ENCODE peak calls at places on chromosome 7, in six cellular contexts. I is D721Med, D is epithelial cell of esophagus, E is amygdala, M is glutamatergic neuron, Q is T-helper 9 cell. L is an unnamed sample.

GRCh38 chr7:130938661-130939060 is 204.7 kb upstream of the KLF14 start:
- DNase-seq in M (no peak), E (no peak), I (no peak), D (no peak), Q (no peak), L (no peak)

GRCh38 chr7:104552102-104552501 is 223.7 kb downstream of the LHFPL3 start:
- DNase-seq in I (no peak), Q (no peak), D (peak; percentile 70), M (no peak), E (no peak), L (no peak)

GRCh38 chr7:25196132-25196896 is 32.0 kb downstream of the NPVF start:
- DNase-seq in Q (no peak), D (no peak), I (no peak), E (no peak), M (no peak), L (no peak)

GRCh38 chr7:74266191-74266963 is 12.2 kb upstream of the RFC2 start:
- DNase-seq in I (no peak), Q (no peak), E (no peak), D (no peak), M (no peak), L (no peak)

GRCh38 chr7:901041-901387 is 24.7 kb downstream of the GET4 start:
- DNase-seq in Q (no peak), E (no peak), M (no peak), D (no peak), I (no peak), L (no peak)

GRCh38 chr7:90804370-90804769 is 208.2 kb downstream of the CDK14 start:
- DNase-seq in I (no peak), D (peak; percentile 5), Q (no peak), E (no peak), M (no peak), L (no peak)

GRCh38 chr7:134419085-134419484 is 39.8 kb downstream of the AKR1B1 start:
- DNase-seq in E (no peak), I (no peak), Q (no peak), D (no peak), M (no peak), L (no peak)

GRCh38 chr7:70728873-70729552 is 402.9 kb upstream of the GALNT17 start:
- DNase-seq in I (no peak), M (peak; percentile 59), E (no peak), Q (no peak), D (peak; percentile 88), L (no peak)

GRCh38 chr7:102472126-102473041 is 6.3 kb downstream of the POLR2J start:
- DNase-seq in I (no peak), Q (no peak), E (no peak), M (peak; percentile 21), D (no peak), L (no peak)

GRCh38 chr7:44291733-44292395 is 33.5 kb downstream of the CAMK2B start:
- DNase-seq in Q (no peak), E (no peak), D (no peak), M (no peak), I (no peak), L (no peak)

GRCh38 chr7:51569581-51569980 is 253.0 kb upstream of the COBL start:
- DNase-seq in I (peak; percentile 27), D (no peak), E (no peak), Q (no peak), M (no peak), L (no peak)

GRCh38 chr7:8250547-8250946 is 11.4 kb downstream of the ICA1 start:
- DNase-seq in E (no peak), I (no peak), D (no peak), M (no peak), Q (no peak), L (no peak)

GRCh38 chr7:31407277-31407676 is 66.8 kb upstream of the NEUROD6 start:
- DNase-seq in E (no peak), D (no peak), Q (no peak), I (no peak), M (no peak), L (no peak)

GRCh38 chr7:104272767-104273384 is 55.5 kb upstream of the LHFPL3 start:
- DNase-seq in D (peak; percentile 62), I (no peak), E (no peak), Q (no peak), M (no peak), L (peak; percentile 46)

GRCh38 chr7:10974717-10975032 is 1.0 kb downstream of the PHF14 start:
- DNase-seq in D (no peak), I (no peak), M (no peak), Q (no peak), E (no peak), L (no peak)

GRCh38 chr7:156903232-156903909 is 10.4 kb upstream of the LMBR1 start:
- DNase-seq in D (peak; percentile 82), Q (no peak), E (no peak), I (no peak), M (no peak), L (no peak)

GRCh38 chr7:138949421-138950088 is 31.6 kb downstream of the KIAA1549 start:
- DNase-seq in I (no peak), M (no peak), D (no peak), E (no peak), Q (no peak), L (no peak)

GRCh38 chr7:130865408-130866236 is 131.6 kb upstream of the KLF14 start:
- DNase-seq in I (no peak), E (no peak), D (peak; percentile 50), M (no peak), Q (no peak), L (no peak)

GRCh38 chr7:2168612-2169312 is 64.0 kb downstream of the MAD1L1 start:
- DNase-seq in D (peak; percentile 26), I (peak; percentile 5), Q (no peak), E (no peak), M (no peak), L (no peak)